ENCODE peak calls at places on chromosomes 13 and 19, in seven cellular contexts. U is CD8-positive, alpha-beta T cell; W is CD4-positive, CD25-positive, alpha-beta regulatory T cell; H is mesendoderm; S is ovary; C is SJSA1; X is Panc1. I is an unnamed sample.

GRCh38 chr19:58097783-58098681 is at the start of gene ZSCAN18:
- DNase-seq in U (peak; percentile 90), W (peak; percentile 90), H (peak; percentile 99), S (peak; percentile 99), C (no peak), X (no peak), I (peak; percentile 100)

GRCh38 chr19:49870309-49870901 is 3.0 kb upstream of the PNKP start:
- DNase-seq in U (no peak), W (no peak), H (no peak), S (peak; percentile 58), C (no peak), X (no peak), I (no peak)

GRCh38 chr19:40612831-40613668 is 11.9 kb downstream of the LTBP4 start:
- DNase-seq in U (peak; percentile 49), W (peak; percentile 57), H (peak; percentile 81), S (peak; percentile 85), C (peak; percentile 73), X (no peak), I (no peak)

GRCh38 chr19:48685583-48685982 is 10.2 kb upstream of the FUT2 start:
- DNase-seq in U (no peak), W (no peak), H (no peak), S (no peak), C (no peak), X (no peak), I (no peak)

GRCh38 chr19:50510700-50511068 is 307 bp downstream of the JOSD2 start:
- DNase-seq in U (no peak), W (no peak), H (peak; percentile 92), S (no peak), C (no peak), X (no peak), I (no peak)

GRCh38 chr13:86856996-86857395 is 814.2 kb upstream of the SLITRK5 start:
- DNase-seq in U (no peak), W (no peak), H (peak; percentile 59), S (no peak), C (no peak), X (no peak), I (no peak)

GRCh38 chr19:48511800-48512503 is at the start of gene LMTK3:
- DNase-seq in U (peak; percentile 78), W (peak; percentile 81), H (peak; percentile 83), S (peak; percentile 33), C (no peak), X (no peak), I (peak; percentile 80)

GRCh38 chr19:44647144-44647543 is 3.4 kb downstream of the PVR start:
- DNase-seq in U (no peak), W (no peak), H (no peak), S (peak; percentile 32), C (no peak), X (no peak), I (no peak)

GRCh38 chr13:84273163-84273562 is 390.9 kb upstream of the SLITRK1 start:
- DNase-seq in U (no peak), W (no peak), H (no peak), S (no peak), C (no peak), X (no peak), I (no peak)

GRCh38 chr13:85601526-85601925 is 197.7 kb downstream of the SLITRK6 start:
- DNase-seq in U (no peak), W (no peak), H (no peak), S (no peak), C (peak; percentile 15), X (no peak), I (no peak)

GRCh38 chr13:32086366-32086765 is 54.8 kb downstream of the FRY start:
- DNase-seq in U (no peak), W (no peak), H (no peak), S (no peak), C (no peak), X (no peak), I (no peak)

GRCh38 chr19:5354403-5354802 is 13.8 kb upstream of the PTPRS start:
- DNase-seq in U (no peak), W (no peak), H (peak; percentile 56), S (no peak), C (no peak), X (no peak), I (no peak)

GRCh38 chr13:26619321-26619720 is 61.8 kb downstream of the WASF3 start:
- DNase-seq in U (no peak), W (no peak), H (no peak), S (no peak), C (no peak), X (no peak), I (no peak)

GRCh38 chr19:55620410-55620809 is 4.0 kb downstream of the ZNF784 start:
- DNase-seq in U (no peak), W (no peak), H (no peak), S (no peak), C (no peak), X (no peak), I (peak; percentile 36)

GRCh38 chr13:22665531-22665930 is 515.2 kb upstream of the SGCG start:
- DNase-seq in U (no peak), W (no peak), H (no peak), S (no peak), C (no peak), X (no peak), I (no peak)

GRCh38 chr13:68628994-68629393 is 1398.9 kb upstream of the PCDH9 start:
- DNase-seq in U (no peak), W (no peak), H (no peak), S (no peak), C (no peak), X (no peak), I (no peak)

GRCh38 chr13:113333076-113333475 is 30.9 kb downstream of the GRTP1 start:
- DNase-seq in U (no peak), W (no peak), H (no peak), S (no peak), C (no peak), X (no peak), I (no peak)

GRCh38 chr19:30873691-30874090 is 475.5 kb downstream of the TSHZ3 start:
- DNase-seq in U (no peak), W (no peak), H (no peak), S (no peak), C (no peak), X (no peak), I (no peak)

GRCh38 chr13:33832872-33833271 is 14.9 kb downstream of the RFC3 start:
- DNase-seq in U (no peak), W (no peak), H (no peak), S (no peak), C (no peak), X (no peak), I (no peak)

GRCh38 chr19:19742773-19743172 is 9.9 kb upstream of the ZNF14 start:
- DNase-seq in U (no peak), W (no peak), H (no peak), S (no peak), C (no peak), X (no peak), I (no peak)

GRCh38 chr13:26299168-26299788 is 45.3 kb downstream of the CDK8 start:
- DNase-seq in U (no peak), W (no peak), H (no peak), S (no peak), C (peak; percentile 1), X (no peak), I (no peak)

GRCh38 chr19:33094504-33095067 is 13.6 kb downstream of the GPATCH1 start:
- DNase-seq in U (no peak), W (no peak), H (no peak), S (no peak), C (no peak), X (no peak), I (no peak)

GRCh38 chr13:95536629-95537241 is 15.8 kb upstream of the CLDN10 start:
- DNase-seq in U (no peak), W (no peak), H (no peak), S (no peak), C (peak; percentile 10), X (no peak), I (no peak)

GRCh38 chr13:114000151-114001040 is 26.5 kb upstream of the C13orf46 start:
- DNase-seq in U (no peak), W (no peak), H (no peak), S (no peak), C (no peak), X (no peak), I (no peak)

GRCh38 chr19:1811942-1812425 is at the start of gene ATP8B3:
- DNase-seq in U (peak; percentile 66), W (peak; percentile 76), H (no peak), S (no peak), C (peak; percentile 62), X (no peak), I (peak; percentile 38)

GRCh38 chr13:46603165-46603603 is 50.2 kb downstream of the LRCH1 start:
- DNase-seq in U (no peak), W (no peak), H (peak; percentile 65), S (no peak), C (no peak), X (no peak), I (no peak)
- H3K4me1 ChIP-seq in U (peaks cover 36% of the 10 kb centered on the region), W (peaks cover 28% of the 10 kb centered on the region), H (peaks cover 3% of the 10 kb centered on the region), S (peaks cover 10% of the 10 kb centered on the region), C (peaks cover 17% of the 10 kb centered on the region), X (peaks cover 3% of the 10 kb centered on the region), I (no peaks in the 10 kb centered on the region)

DNA sequence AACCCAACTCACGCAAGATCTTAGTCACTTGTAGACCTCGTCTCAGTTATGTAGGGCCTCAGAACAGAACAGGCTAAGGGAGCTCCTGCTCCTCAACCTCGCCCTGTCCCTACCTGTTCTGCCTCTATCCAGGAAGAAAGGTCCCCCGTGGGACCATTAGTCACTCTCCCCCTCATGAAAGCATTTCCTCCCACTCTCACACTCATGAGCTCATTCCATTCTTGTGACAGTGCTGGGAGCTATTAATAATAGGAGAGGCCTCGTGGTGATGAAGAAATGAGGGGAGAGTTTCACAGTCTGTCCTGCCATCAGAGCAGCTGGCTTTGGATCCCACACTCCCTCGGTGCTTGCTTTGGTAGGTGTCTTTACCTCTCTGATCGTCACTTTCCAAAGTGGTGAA is 10.2 kb downstream of the PPP2R1A start:
- DNase-seq in U (no peak), W (no peak), H (no peak), S (no peak), C (no peak), X (no peak), I (no peak)
- H3K27ac ChIP-seq in U (no peak overlapping the region), W (no peak overlapping the region), H (no peak overlapping the region), S (peak overlapping the region; percentile 70), C (no peak overlapping the region), X (no peak overlapping the region), I (no peak overlapping the region)

GRCh38 chr19:46875657-46876056 is 14.9 kb downstream of the ARHGAP35 start:
- DNase-seq in U (no peak), W (no peak), H (no peak), S (no peak), C (no peak), X (no peak), I (no peak)

GRCh38 chr19:46882034-46882433 is 21.2 kb downstream of the ARHGAP35 start:
- DNase-seq in U (no peak), W (no peak), H (no peak), S (no peak), C (no peak), X (no peak), I (no peak)

GRCh38 chr19:46881092-46881491 is 20.3 kb downstream of the ARHGAP35 start:
- DNase-seq in U (no peak), W (no peak), H (no peak), S (no peak), C (no peak), X (no peak), I (no peak)

GRCh38 chr19:46878613-46879375 is 18.0 kb downstream of the ARHGAP35 start:
- DNase-seq in U (no peak), W (no peak), H (no peak), S (no peak), C (peak; percentile 75), X (no peak), I (no peak)

GRCh38 chr19:46880440-46880839 is 19.6 kb downstream of the ARHGAP35 start:
- DNase-seq in U (no peak), W (no peak), H (no peak), S (no peak), C (no peak), X (no peak), I (no peak)
- H3K4me1 ChIP-seq in U (no peaks in the 10 kb centered on the region), W (no peaks in the 10 kb centered on the region), H (no peaks in the 10 kb centered on the region), S (no peaks in the 10 kb centered on the region), C (peaks cover 41% of the 10 kb centered on the region), X (peaks cover 29% of the 10 kb centered on the region), I (no peaks in the 10 kb centered on the region)

GRCh38 chr19:11693505-11694499 is 44.9 kb downstream of the ZNF823 start:
- DNase-seq in U (no peak), W (no peak), H (peak; percentile 93), S (no peak), C (no peak), X (no peak), I (no peak)
- H3K27ac ChIP-seq in U (no peak overlapping the region), W (no peak overlapping the region), H (no peak overlapping the region), S (no peak overlapping the region), C (no peak overlapping the region), X (peak overlapping the region; percentile 75), I (no peak overlapping the region)